ENCODE peak calls at places on chromosomes 6 and 20, in six cellular contexts. F, Q, C, Z, P and L are unnamed samples.

GRCh38 chr20:18790787-18791186 is 22.8 kb upstream of the SCP2D1 start:
- DNase-seq in F (no peak), Q (no peak), C (no peak), Z (no peak), P (no peak), L (no peak)

GRCh38 chr6:56875961-56876360 is 78.9 kb upstream of the BEND6 start:
- DNase-seq in F (no peak), Q (no peak), C (no peak), Z (no peak), P (no peak), L (no peak)

GRCh38 chr6:72580281-72580940 is 41.5 kb upstream of the KCNQ5 start:
- DNase-seq in F (no peak), Q (peak; percentile 34), C (peak; percentile 1), Z (peak; percentile 27), P (no peak), L (no peak)

GRCh38 chr20:61055130-61055529 is 196.9 kb upstream of the CDH4 start:
- DNase-seq in F (no peak), Q (no peak), C (no peak), Z (no peak), P (no peak), L (no peak)

GRCh38 chr6:80077067-80077466 is 29.4 kb upstream of the BCKDHB start:
- DNase-seq in F (no peak), Q (no peak), C (no peak), Z (no peak), P (no peak), L (no peak)

GRCh38 chr6:50116797-50117542 is 67.2 kb upstream of the DEFB112 start:
- DNase-seq in F (no peak), Q (no peak), C (no peak), Z (no peak), P (no peak), L (no peak)

GRCh38 chr6:44416103-44416502 is 28.6 kb downstream of the CDC5L start:
- DNase-seq in F (no peak), Q (no peak), C (no peak), Z (no peak), P (no peak), L (no peak)

GRCh38 chr20:9516658-9516987 is 2.2 kb downstream of the LAMP5 start:
- DNase-seq in F (no peak), Q (no peak), C (no peak), Z (no peak), P (no peak), L (no peak)

GRCh38 chr6:7617954-7618764 is 28.2 kb downstream of the SNRNP48 start:
- DNase-seq in F (peak; percentile 59), Q (no peak), C (no peak), Z (peak; percentile 27), P (no peak), L (no peak)